ENCODE peak calls at places on chromosomes 5 and 9, in ten cellular contexts. One of them, this sample, is unnamed.

GRCh38 chr9:111852291-111852690 is 44.3 kb upstream of the UGCG start:
- DNase-seq in heart left ventricle: no peak
- DNase-seq in cardiac muscle cell: no peak
- DNase-seq in esophagus muscularis mucosa: no peak
- DNase-seq in ovary: no peak
- DNase-seq in esophagus squamous epithelium: no peak
- DNase-seq in tibial nerve: no peak
- DNase-seq in ascending aorta: no peak
- DNase-seq in fibroblast of lung: no peak
- DNase-seq in mesendoderm: no peak
- DNase-seq in this sample: no peak

GRCh38 chr5:131212471-131213021 is 41.8 kb downstream of the LYRM7 start:
- DNase-seq in heart left ventricle: no peak
- DNase-seq in cardiac muscle cell: no peak
- DNase-seq in esophagus muscularis mucosa: no peak
- DNase-seq in ovary: no peak
- DNase-seq in esophagus squamous epithelium: no peak
- DNase-seq in tibial nerve: no peak
- DNase-seq in ascending aorta: no peak
- DNase-seq in fibroblast of lung: no peak
- DNase-seq in mesendoderm: no peak
- DNase-seq in this sample: no peak

GRCh38 chr9:92506184-92506857 is 24.0 kb upstream of the ASPN start:
- DNase-seq in heart left ventricle: no peak
- DNase-seq in cardiac muscle cell: peak; percentile 93
- DNase-seq in esophagus muscularis mucosa: no peak
- DNase-seq in ovary: no peak
- DNase-seq in esophagus squamous epithelium: peak; percentile 1
- DNase-seq in tibial nerve: peak; percentile 49
- DNase-seq in ascending aorta: no peak
- DNase-seq in fibroblast of lung: peak; percentile 97
- DNase-seq in mesendoderm: no peak
- DNase-seq in this sample: no peak

GRCh38 chr9:99955606-99956005 is 49.2 kb downstream of the STX17 start:
- DNase-seq in heart left ventricle: no peak
- DNase-seq in cardiac muscle cell: no peak
- DNase-seq in esophagus muscularis mucosa: no peak
- DNase-seq in ovary: no peak
- DNase-seq in esophagus squamous epithelium: no peak
- DNase-seq in tibial nerve: no peak
- DNase-seq in ascending aorta: no peak
- DNase-seq in fibroblast of lung: no peak
- DNase-seq in mesendoderm: no peak
- DNase-seq in this sample: no peak

GRCh38 chr5:149666212-149666852 is 63.8 kb upstream of the PPARGC1B start:
- DNase-seq in heart left ventricle: no peak
- DNase-seq in cardiac muscle cell: peak; percentile 61
- DNase-seq in esophagus muscularis mucosa: no peak
- DNase-seq in ovary: no peak
- DNase-seq in esophagus squamous epithelium: no peak
- DNase-seq in tibial nerve: no peak
- DNase-seq in ascending aorta: no peak
- DNase-seq in fibroblast of lung: peak; percentile 17
- DNase-seq in mesendoderm: no peak
- DNase-seq in this sample: no peak

GRCh38 chr5:148060881-148061280 is 2.9 kb upstream of the SPINK5 start:
- DNase-seq in heart left ventricle: no peak
- DNase-seq in cardiac muscle cell: no peak
- DNase-seq in esophagus muscularis mucosa: no peak
- DNase-seq in ovary: no peak
- DNase-seq in esophagus squamous epithelium: no peak
- DNase-seq in tibial nerve: no peak
- DNase-seq in ascending aorta: no peak
- DNase-seq in fibroblast of lung: no peak
- DNase-seq in mesendoderm: peak; percentile 23
- DNase-seq in this sample: no peak

GRCh38 chr9:75871624-75872023 is 18.8 kb upstream of the PCSK5 start:
- DNase-seq in heart left ventricle: no peak
- DNase-seq in cardiac muscle cell: no peak
- DNase-seq in esophagus muscularis mucosa: no peak
- DNase-seq in ovary: no peak
- DNase-seq in esophagus squamous epithelium: no peak
- DNase-seq in tibial nerve: no peak
- DNase-seq in ascending aorta: no peak
- DNase-seq in fibroblast of lung: no peak
- DNase-seq in mesendoderm: no peak
- DNase-seq in this sample: no peak

GRCh38 chr9:110752766-110753165 is 84.2 kb downstream of the MUSK start:
- DNase-seq in heart left ventricle: no peak
- DNase-seq in cardiac muscle cell: peak; percentile 95
- DNase-seq in esophagus muscularis mucosa: no peak
- DNase-seq in ovary: no peak
- DNase-seq in esophagus squamous epithelium: no peak
- DNase-seq in tibial nerve: no peak
- DNase-seq in ascending aorta: no peak
- DNase-seq in fibroblast of lung: peak; percentile 96
- DNase-seq in mesendoderm: no peak
- DNase-seq in this sample: no peak

GRCh38 chr5:54302267-54302687 is 8.1 kb downstream of the ARL15 start:
- DNase-seq in heart left ventricle: no peak
- DNase-seq in cardiac muscle cell: peak; percentile 54
- DNase-seq in esophagus muscularis mucosa: no peak
- DNase-seq in ovary: no peak
- DNase-seq in esophagus squamous epithelium: no peak
- DNase-seq in tibial nerve: peak; percentile 12
- DNase-seq in ascending aorta: no peak
- DNase-seq in fibroblast of lung: peak; percentile 46
- DNase-seq in mesendoderm: no peak
- DNase-seq in this sample: no peak

GRCh38 chr5:67286006-67286405 is 89.4 kb upstream of the CD180 start:
- DNase-seq in heart left ventricle: no peak
- DNase-seq in cardiac muscle cell: no peak
- DNase-seq in esophagus muscularis mucosa: no peak
- DNase-seq in ovary: no peak
- DNase-seq in esophagus squamous epithelium: no peak
- DNase-seq in tibial nerve: no peak
- DNase-seq in ascending aorta: no peak
- DNase-seq in fibroblast of lung: no peak
- DNase-seq in mesendoderm: no peak
- DNase-seq in this sample: no peak

DNA sequence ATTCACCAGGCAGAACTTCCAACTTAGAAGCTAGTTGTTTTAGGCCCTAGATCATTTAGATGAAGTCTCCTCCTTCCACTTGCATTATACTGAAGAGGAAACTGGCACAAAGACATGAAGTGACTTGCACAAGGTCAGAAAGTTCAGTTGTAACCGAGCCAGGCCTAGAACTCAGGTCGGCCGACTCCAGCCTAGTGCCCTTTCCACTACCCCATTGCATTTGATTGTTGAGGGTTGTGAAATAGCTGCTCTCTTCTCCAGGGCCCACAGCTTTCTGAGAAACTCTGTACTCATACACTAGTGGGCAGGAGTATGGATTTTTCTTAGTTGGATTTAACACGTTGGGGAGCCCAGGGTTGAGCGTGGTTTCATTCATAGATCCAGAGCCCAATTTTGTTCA is 5.6 kb downstream of the ZNF462 start:
- DNase-seq in heart left ventricle: no peak
- DNase-seq in cardiac muscle cell: peak; percentile 61
- DNase-seq in esophagus muscularis mucosa: no peak
- DNase-seq in ovary: peak; percentile 68
- DNase-seq in esophagus squamous epithelium: no peak
- DNase-seq in tibial nerve: peak; percentile 17
- DNase-seq in ascending aorta: no peak
- DNase-seq in fibroblast of lung: peak; percentile 65
- DNase-seq in mesendoderm: no peak
- DNase-seq in this sample: no peak
- H3K27ac ChIP-seq in heart left ventricle: peak overlapping the region; percentile 69
- H3K27ac ChIP-seq in cardiac muscle cell: no peak overlapping the region
- H3K27ac ChIP-seq in esophagus muscularis mucosa: peak overlapping the region; percentile 66
- H3K27ac ChIP-seq in ovary: peak overlapping the region; percentile 56
- H3K27ac ChIP-seq in esophagus squamous epithelium: peak overlapping the region; percentile 77
- H3K27ac ChIP-seq in tibial nerve: no peak overlapping the region
- H3K27ac ChIP-seq in ascending aorta: peak overlapping the region; percentile 65
- H3K27ac ChIP-seq in fibroblast of lung: no peak overlapping the region
- H3K27ac ChIP-seq in mesendoderm: no peak overlapping the region
- H3K27ac ChIP-seq in this sample: no peak overlapping the region

GRCh38 chr5:132475531-132475930 is 15.0 kb downstream of the IRF1 start:
- DNase-seq in heart left ventricle: no peak
- DNase-seq in cardiac muscle cell: peak; percentile 56
- DNase-seq in esophagus muscularis mucosa: no peak
- DNase-seq in ovary: peak; percentile 14
- DNase-seq in esophagus squamous epithelium: no peak
- DNase-seq in tibial nerve: no peak
- DNase-seq in ascending aorta: peak; percentile 5
- DNase-seq in fibroblast of lung: no peak
- DNase-seq in mesendoderm: no peak
- DNase-seq in this sample: no peak

GRCh38 chr5:132475939-132476852 is 14.4 kb downstream of the IRF1 start:
- DNase-seq in heart left ventricle: no peak
- DNase-seq in cardiac muscle cell: no peak
- DNase-seq in esophagus muscularis mucosa: no peak
- DNase-seq in ovary: peak; percentile 16
- DNase-seq in esophagus squamous epithelium: no peak
- DNase-seq in tibial nerve: no peak
- DNase-seq in ascending aorta: peak; percentile 5
- DNase-seq in fibroblast of lung: no peak
- DNase-seq in mesendoderm: no peak
- DNase-seq in this sample: no peak

GRCh38 chr5:132478498-132478855 is 12.1 kb downstream of the IRF1 start:
- DNase-seq in heart left ventricle: no peak
- DNase-seq in cardiac muscle cell: no peak
- DNase-seq in esophagus muscularis mucosa: no peak
- DNase-seq in ovary: no peak
- DNase-seq in esophagus squamous epithelium: no peak
- DNase-seq in tibial nerve: no peak
- DNase-seq in ascending aorta: no peak
- DNase-seq in fibroblast of lung: no peak
- DNase-seq in mesendoderm: no peak
- DNase-seq in this sample: no peak

GRCh38 chr5:132477784-132478497 is 12.6 kb downstream of the IRF1 start:
- DNase-seq in heart left ventricle: no peak
- DNase-seq in cardiac muscle cell: no peak
- DNase-seq in esophagus muscularis mucosa: no peak
- DNase-seq in ovary: peak; percentile 16
- DNase-seq in esophagus squamous epithelium: no peak
- DNase-seq in tibial nerve: no peak
- DNase-seq in ascending aorta: no peak
- DNase-seq in fibroblast of lung: no peak
- DNase-seq in mesendoderm: no peak
- DNase-seq in this sample: no peak

DNA sequence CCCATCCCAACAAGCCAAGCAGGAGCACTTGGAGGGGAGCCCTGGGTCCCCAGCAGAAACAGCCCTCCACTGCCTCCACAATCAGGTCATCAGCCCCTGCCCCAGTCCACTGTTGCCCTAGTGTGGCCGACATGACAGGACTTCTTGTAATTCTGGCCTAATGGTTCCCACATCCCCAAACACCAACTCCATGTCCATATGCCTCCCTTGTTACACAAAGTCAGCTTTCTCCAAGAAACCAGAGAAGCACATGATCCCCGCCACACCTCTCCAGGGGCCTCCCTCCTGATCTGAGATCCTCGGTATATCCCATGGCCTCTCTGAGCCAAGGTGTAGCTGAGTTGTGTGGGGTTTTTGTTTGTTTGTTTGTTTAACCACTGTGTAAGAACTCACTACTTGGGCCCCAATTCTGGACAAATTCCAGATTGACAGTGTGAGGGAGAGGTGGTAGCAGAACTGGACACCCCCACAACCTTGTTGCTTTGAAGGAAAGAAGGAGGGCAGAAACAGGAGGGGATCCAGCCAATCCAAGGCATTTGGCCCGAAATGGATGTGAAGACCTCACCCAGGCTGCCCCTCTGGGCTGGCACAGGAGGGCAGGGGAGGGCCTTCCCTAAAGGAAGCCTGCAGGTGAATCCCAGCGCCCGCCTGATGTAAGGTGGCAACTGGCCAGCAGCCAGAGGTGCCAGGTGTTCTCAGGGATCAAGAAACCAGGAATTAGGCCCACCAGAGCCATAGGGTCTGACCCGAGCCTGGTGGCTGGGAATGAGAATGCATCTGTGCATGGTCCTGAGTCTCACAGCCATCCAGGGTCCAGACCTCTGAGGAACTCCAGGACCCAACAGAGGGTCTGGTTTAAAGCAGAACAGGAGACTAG is 13.5 kb downstream of the IRF1 start:
- DNase-seq in heart left ventricle: no peak
- DNase-seq in cardiac muscle cell: no peak
- DNase-seq in esophagus muscularis mucosa: no peak
- DNase-seq in ovary: peak; percentile 34
- DNase-seq in esophagus squamous epithelium: no peak
- DNase-seq in tibial nerve: no peak
- DNase-seq in ascending aorta: peak; percentile 9
- DNase-seq in fibroblast of lung: no peak
- DNase-seq in mesendoderm: peak; percentile 27
- DNase-seq in this sample: no peak
- H3K4me1 ChIP-seq in heart left ventricle: peaks cover 85% of the 10 kb centered on the region
- H3K4me1 ChIP-seq in cardiac muscle cell: peaks cover 6% of the 10 kb centered on the region
- H3K4me1 ChIP-seq in esophagus muscularis mucosa: peaks cover 45% of the 10 kb centered on the region
- H3K4me1 ChIP-seq in ovary: peaks cover 4% of the 10 kb centered on the region
- H3K4me1 ChIP-seq in esophagus squamous epithelium: peaks cover 8% of the 10 kb centered on the region
- H3K4me1 ChIP-seq in tibial nerve: no peaks in the 10 kb centered on the region
- H3K4me1 ChIP-seq in ascending aorta: peaks cover 18% of the 10 kb centered on the region
- H3K4me1 ChIP-seq in fibroblast of lung: peaks cover 6% of the 10 kb centered on the region
- H3K4me1 ChIP-seq in mesendoderm: peaks cover 7% of the 10 kb centered on the region
- H3K4me1 ChIP-seq in this sample: peaks cover 39% of the 10 kb centered on the region

DNA sequence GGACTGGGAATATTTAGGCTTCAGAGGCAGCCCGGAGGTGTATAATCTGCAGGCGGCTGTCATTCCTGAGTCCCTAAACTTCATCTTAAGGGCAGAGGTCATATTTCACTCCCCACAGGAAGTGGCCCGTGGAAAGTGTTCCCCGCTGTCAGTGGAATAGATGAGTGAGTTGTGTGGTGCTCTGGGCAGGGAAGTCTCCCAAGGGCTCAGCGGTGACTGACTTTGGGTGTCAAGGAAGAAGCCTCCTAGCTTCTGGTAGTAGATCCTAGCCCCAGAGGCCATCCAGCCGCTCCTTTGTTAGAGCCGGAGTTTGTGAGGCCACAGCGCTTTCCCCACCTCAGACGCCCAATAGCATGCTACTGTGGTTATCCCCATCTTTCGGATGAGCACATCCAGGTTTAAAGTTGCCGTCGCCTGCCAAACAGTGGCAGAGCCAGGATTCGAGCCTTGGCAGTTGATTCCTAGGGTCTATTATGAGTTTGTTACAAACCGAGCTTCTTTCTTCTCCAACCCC is 38.9 kb upstream of the TIFAB start:
- DNase-seq in heart left ventricle: no peak
- DNase-seq in cardiac muscle cell: no peak
- DNase-seq in esophagus muscularis mucosa: no peak
- DNase-seq in ovary: no peak
- DNase-seq in esophagus squamous epithelium: no peak
- DNase-seq in tibial nerve: no peak
- DNase-seq in ascending aorta: no peak
- DNase-seq in fibroblast of lung: no peak
- DNase-seq in mesendoderm: no peak
- DNase-seq in this sample: no peak
- H3K4me3 ChIP-seq in heart left ventricle: no peak overlapping the region
- H3K4me3 ChIP-seq in cardiac muscle cell: no peak overlapping the region
- H3K4me3 ChIP-seq in esophagus muscularis mucosa: no peak overlapping the region
- H3K4me3 ChIP-seq in ovary: no peak overlapping the region
- H3K4me3 ChIP-seq in esophagus squamous epithelium: no peak overlapping the region
- H3K4me3 ChIP-seq in tibial nerve: no peak overlapping the region
- H3K4me3 ChIP-seq in ascending aorta: no peak overlapping the region
- H3K4me3 ChIP-seq in fibroblast of lung: no peak overlapping the region
- H3K4me3 ChIP-seq in mesendoderm: no peak overlapping the region
- H3K4me3 ChIP-seq in this sample: no peak overlapping the region

GRCh38 chr9:37037137-37037743 is 3.2 kb upstream of the PAX5 start:
- DNase-seq in heart left ventricle: no peak
- DNase-seq in cardiac muscle cell: no peak
- DNase-seq in esophagus muscularis mucosa: no peak
- DNase-seq in ovary: no peak
- DNase-seq in esophagus squamous epithelium: no peak
- DNase-seq in tibial nerve: no peak
- DNase-seq in ascending aorta: no peak
- DNase-seq in fibroblast of lung: peak; percentile 17
- DNase-seq in mesendoderm: peak; percentile 59
- DNase-seq in this sample: no peak
- H3K27ac ChIP-seq in heart left ventricle: no peak overlapping the region
- H3K27ac ChIP-seq in cardiac muscle cell: no peak overlapping the region
- H3K27ac ChIP-seq in esophagus muscularis mucosa: no peak overlapping the region
- H3K27ac ChIP-seq in ovary: no peak overlapping the region
- H3K27ac ChIP-seq in esophagus squamous epithelium: no peak overlapping the region
- H3K27ac ChIP-seq in tibial nerve: no peak overlapping the region
- H3K27ac ChIP-seq in ascending aorta: no peak overlapping the region
- H3K27ac ChIP-seq in fibroblast of lung: no peak overlapping the region
- H3K27ac ChIP-seq in mesendoderm: no peak overlapping the region
- H3K27ac ChIP-seq in this sample: no peak overlapping the region